ENCODE peak calls at places on chromosomes 11 and 22, in seven cellular contexts. C, K, S, B, M, L and D are unnamed samples.

GRCh38 chr22:27170491-27170890 is 513.1 kb downstream of the MIAT start:
- DNase-seq in C (no peak), K (no peak), S (no peak), B (peak), M (peak), L (no peak), D (no peak)

GRCh38 chr11:130561441-130561881 is 113.0 kb downstream of the ADAMTS15 start:
- DNase-seq in C (no peak), K (no peak), S (no peak), B (no peak), M (no peak), L (no peak), D (no peak)

GRCh38 chr11:2932850-2933251 is 3.6 kb upstream of the PHLDA2 start:
- DNase-seq in C (no peak), K (no peak), S (no peak), B (no peak), M (peak), L (no peak), D (no peak)

GRCh38 chr11:120168960-120169681 is 31.2 kb upstream of the TRIM29 start:
- DNase-seq in C (peak), K (peak), S (peak), B (no peak), M (peak), L (peak), D (peak)

GRCh38 chr11:68524681-68525080 is 64.1 kb downstream of the PPP6R3 start:
- DNase-seq in C (no peak), K (no peak), S (no peak), B (no peak), M (no peak), L (no peak), D (no peak)

GRCh38 chr11:33980896-33981295 is 70.6 kb upstream of the CAPRIN1 start:
- DNase-seq in C (no peak), K (no peak), S (no peak), B (no peak), M (no peak), L (no peak), D (peak)

GRCh38 chr11:2150206-2150847 is 10.7 kb downstream of the INS start:
- DNase-seq in C (no peak), K (no peak), S (no peak), B (peak), M (peak), L (peak), D (peak)

GRCh38 chr22:49215840-49216239 is 611.8 kb downstream of the BRD1 start:
- DNase-seq in C (no peak), K (no peak), S (no peak), B (no peak), M (no peak), L (no peak), D (no peak)

GRCh38 chr11:119650251-119650650 is 78.7 kb downstream of the NECTIN1 start:
- DNase-seq in C (no peak), K (no peak), S (no peak), B (no peak), M (no peak), L (no peak), D (no peak)

GRCh38 chr11:20029193-20029592 is 131.1 kb downstream of the DBX1 start:
- DNase-seq in C (no peak), K (no peak), S (no peak), B (no peak), M (no peak), L (no peak), D (no peak)

GRCh38 chr22:30459206-30460052 is 12.4 kb downstream of the SEC14L3 start:
- DNase-seq in C (peak), K (no peak), S (no peak), B (no peak), M (peak), L (peak), D (no peak)

GRCh38 chr11:34546511-34547206 is 33.1 kb upstream of the ELF5 start:
- DNase-seq in C (no peak), K (no peak), S (no peak), B (no peak), M (no peak), L (no peak), D (no peak)

GRCh38 chr11:17846852-17847453 is 112.4 kb downstream of the KCNC1 start:
- DNase-seq in C (no peak), K (no peak), S (no peak), B (no peak), M (peak), L (peak), D (no peak)

GRCh38 chr11:19089421-19089820 is 27.5 kb upstream of the ZDHHC13 start:
- DNase-seq in C (no peak), K (no peak), S (no peak), B (no peak), M (no peak), L (no peak), D (no peak)

GRCh38 chr11:46451759-46452158 is 60.2 kb upstream of the CHRM4 start:
- DNase-seq in C (no peak), K (no peak), S (no peak), B (no peak), M (no peak), L (peak), D (no peak)

GRCh38 chr22:26325641-26326040 is 103.4 kb upstream of the ASPHD2 start:
- DNase-seq in C (no peak), K (no peak), S (no peak), B (no peak), M (no peak), L (no peak), D (no peak)

GRCh38 chr22:49296561-49296960 is 531.1 kb downstream of the BRD1 start:
- DNase-seq in C (no peak), K (no peak), S (no peak), B (no peak), M (no peak), L (no peak), D (no peak)

GRCh38 chr22:31400023-31400397 is 606 bp downstream of the DRG1 start:
- DNase-seq in C (no peak), K (no peak), S (no peak), B (no peak), M (no peak), L (peak), D (no peak)

GRCh38 chr11:93143800-93144199 is 54.0 kb downstream of the SLC36A4 start:
- DNase-seq in C (no peak), K (no peak), S (no peak), B (no peak), M (no peak), L (no peak), D (no peak)

GRCh38 chr22:17213976-17214375 is 5.3 kb downstream of the ADA2 start:
- DNase-seq in C (peak), K (no peak), S (peak), B (no peak), M (no peak), L (no peak), D (peak)

GRCh38 chr11:111081021-111081511 is 164.5 kb upstream of the POU2AF2 start:
- DNase-seq in C (no peak), K (no peak), S (no peak), B (no peak), M (peak), L (no peak), D (no peak)

GRCh38 chr11:47177229-47177845 is 658 bp upstream of the ARFGAP2 start:
- DNase-seq in C (peak), K (peak), S (peak), B (no peak), M (peak), L (peak), D (peak)